ENCODE peak calls at places on chromosomes 4 and X, in five cellular contexts. C is EL; F is CD8-positive, alpha-beta T cell; R is midbrain; H is heart left ventricle. Z is an unnamed sample.

GRCh38 chr4:113831469-113831868 is 69.9 kb upstream of the CAMK2D start:
- DNase-seq in H (no peak), F (no peak), R (no peak), C (no peak), Z (no peak)

GRCh38 chrX:109936114-109936513 is 66.8 kb upstream of the TMEM164 start:
- DNase-seq in R (no peak), F (no peak), C (no peak), H (no peak), Z (no peak)

GRCh38 chr4:100076753-100077152 is 113.5 kb downstream of the DDIT4L start:
- DNase-seq in R (no peak), F (no peak), H (no peak), C (no peak), Z (no peak)

GRCh38 chr4:106818764-106819163 is 217.3 kb downstream of the DKK2 start:
- DNase-seq in R (no peak), C (no peak), H (no peak), F (no peak), Z (no peak)

GRCh38 chr4:74625981-74626380 is 168.3 kb downstream of the BTC start:
- DNase-seq in C (no peak), H (no peak), F (no peak), R (no peak), Z (no peak)

GRCh38 chr4:173332963-173333657 is 1.0 kb downstream of the HMGB2 start:
- DNase-seq in F (no peak), C (peak; percentile 16), R (no peak), H (no peak), Z (no peak)

GRCh38 chrX:119190736-119191282 is 45.3 kb upstream of the PGRMC1 start:
- DNase-seq in R (no peak), H (no peak), C (no peak), F (no peak), Z (no peak)

GRCh38 chrX:149398027-149398426 is 107.1 kb downstream of the IDS start:
- DNase-seq in F (no peak), H (no peak), R (no peak), C (no peak), Z (no peak)

GRCh38 chr4:8016527-8016926 is 76.9 kb upstream of the AFAP1 start:
- DNase-seq in C (no peak), F (no peak), H (no peak), R (no peak), Z (no peak)

GRCh38 chrX:3320471-3321046 is 25.9 kb downstream of the MXRA5 start:
- DNase-seq in C (peak; percentile 0), R (no peak), F (no peak), H (no peak), Z (no peak)

GRCh38 chr4:93908778-93909177 is 80.2 kb downstream of the ATOH1 start:
- DNase-seq in C (no peak), R (no peak), F (no peak), H (no peak), Z (no peak)

GRCh38 chr4:88660446-88661294 is 37.0 kb downstream of the NAP1L5 start:
- DNase-seq in C (peak; percentile 28), R (no peak), F (no peak), H (no peak), Z (no peak)

GRCh38 chr4:36064147-36064546 is 180.2 kb downstream of the ARAP2 start:
- DNase-seq in F (no peak), R (no peak), C (no peak), H (no peak), Z (no peak)

GRCh38 chrX:118062048-118062789 is 54.4 kb downstream of the KLHL13 start:
- DNase-seq in C (no peak), R (no peak), H (no peak), F (no peak), Z (no peak)

GRCh38 chr4:71664366-71664765 is 119.5 kb downstream of the GC start:
- DNase-seq in H (no peak), C (no peak), F (no peak), R (no peak), Z (no peak)

GRCh38 chr4:121989715-121990114 is 37.9 kb upstream of the TRPC3 start:
- DNase-seq in H (no peak), R (no peak), F (no peak), C (no peak), Z (no peak)

GRCh38 chr4:1210971-1211370 is 38.0 kb downstream of the CTBP1 start:
- DNase-seq in R (no peak), F (no peak), H (peak; percentile 56), C (no peak), Z (no peak)

GRCh38 chr4:39341075-39341725 is 25.0 kb downstream of the RFC1 start:
- DNase-seq in R (no peak), C (no peak), F (no peak), H (no peak), Z (no peak)

GRCh38 chrX:41670108-41670507 is 18.7 kb upstream of the GPR34 start:
- DNase-seq in R (no peak), H (no peak), F (no peak), C (peak; percentile 20), Z (no peak)

GRCh38 chrX:81957900-81958545 is 756.1 kb downstream of the SH3BGRL start:
- DNase-seq in H (no peak), R (peak; percentile 3), F (no peak), C (no peak), Z (no peak)

GRCh38 chr4:4860381-4860802 is 927 bp downstream of the MSX1 start:
- DNase-seq in H (no peak), R (no peak), F (no peak), C (no peak), Z (no peak)

GRCh38 chr4:152975615-152976465 is 39.7 kb downstream of the FHDC1 start:
- DNase-seq in H (no peak), C (no peak), R (no peak), F (no peak), Z (no peak)

GRCh38 chr4:20735931-20736330 is 35.7 kb downstream of the PACRGL start:
- DNase-seq in R (no peak), H (no peak), C (no peak), F (no peak), Z (no peak)

GRCh38 chr4:184288451-184289178 is 70.9 kb upstream of the ENPP6 start:
- DNase-seq in H (no peak), R (no peak), C (no peak), F (peak; percentile 46), Z (no peak)

GRCh38 chr4:67126115-67126514 is 419.2 kb downstream of the CENPC start:
- DNase-seq in H (no peak), C (no peak), F (no peak), R (no peak), Z (no peak)

GRCh38 chrX:124211312-124211942 is 121.0 kb upstream of the TEX13D start:
- DNase-seq in C (peak; percentile 18), H (no peak), F (no peak), R (peak; percentile 15), Z (no peak)

GRCh38 chr4:41678086-41678485 is 70.4 kb downstream of the PHOX2B start:
- DNase-seq in H (no peak), F (no peak), C (peak; percentile 56), R (no peak), Z (no peak)